ENCODE peak calls at places on chromosomes 7 and 10, in five cellular contexts. L is AML-193; Q is central memory CD8-positive, alpha-beta T cell; J is NCI-H1436 treated with DMSO at 0.1 percent for 48 hours; W is GM04504. U is an unnamed sample.

GRCh38 chr10:96511044-96511945 is 2.4 kb downstream of the TLL2 start:
- DNase-seq in L (peak; percentile 22), Q (no peak), J (no peak), W (no peak), U (no peak)

GRCh38 chr7:6622129-6622710 is 6.8 kb downstream of the ZNF853 start:
- DNase-seq in L (no peak), Q (no peak), J (no peak), W (no peak), U (no peak)

GRCh38 chr10:112663181-112663879 is 216.3 kb downstream of the VTI1A start:
- DNase-seq in L (no peak), Q (no peak), J (no peak), W (peak; percentile 37), U (no peak)

GRCh38 chr7:158113321-158114025 is 474.1 kb downstream of the PTPRN2 start:
- DNase-seq in L (no peak), Q (no peak), J (no peak), W (no peak), U (no peak)

GRCh38 chr7:5541087-5541992 is 117.7 kb upstream of the TNRC18 start:
- DNase-seq in L (no peak), Q (no peak), J (no peak), W (no peak), U (no peak)

GRCh38 chr10:17228081-17229015 is at the start of gene VIM:
- DNase-seq in L (peak; percentile 80), Q (peak; percentile 79), J (no peak), W (peak; percentile 95), U (peak; percentile 87)

GRCh38 chr10:50286517-50286916 is 35.2 kb upstream of the ASAH2 start:
- DNase-seq in L (no peak), Q (no peak), J (no peak), W (peak; percentile 78), U (no peak)

GRCh38 chr7:106693659-106694353 is 32.8 kb upstream of the CCDC71L start:
- DNase-seq in L (peak; percentile 42), Q (no peak), J (no peak), W (no peak), U (no peak)

GRCh38 chr7:44238116-44238695 is 37.4 kb downstream of the YKT6 start:
- DNase-seq in L (no peak), Q (no peak), J (no peak), W (no peak), U (no peak)

GRCh38 chr10:61136151-61136550 is 192.2 kb upstream of the RHOBTB1 start:
- DNase-seq in L (no peak), Q (no peak), J (no peak), W (no peak), U (no peak)

GRCh38 chr10:119620241-119620753 is 23.5 kb upstream of the TIAL1 start:
- DNase-seq in L (no peak), Q (no peak), J (no peak), W (no peak), U (no peak)

GRCh38 chr10:77566914-77567566 is 70.6 kb downstream of the KCNMA1 start:
- DNase-seq in L (no peak), Q (no peak), J (no peak), W (no peak), U (no peak)

GRCh38 chr10:73979428-73980407 is 18.2 kb upstream of the VCL start:
- DNase-seq in L (peak; percentile 95), Q (no peak), J (no peak), W (no peak), U (no peak)

GRCh38 chr10:121935702-121936101 is 7.9 kb upstream of the ATE1 start:
- DNase-seq in L (peak; percentile 47), Q (no peak), J (no peak), W (no peak), U (no peak)

GRCh38 chr7:156039194-156039593 is 226.9 kb upstream of the SHH start:
- DNase-seq in L (no peak), Q (no peak), J (no peak), W (no peak), U (no peak)

GRCh38 chr10:36313142-36313541 is 671.0 kb upstream of the FZD8 start:
- DNase-seq in L (no peak), Q (no peak), J (no peak), W (no peak), U (no peak)

GRCh38 chr10:13272164-13272571 is 27.7 kb downstream of the PHYH start:
- DNase-seq in L (no peak), Q (no peak), J (no peak), W (peak; percentile 9), U (no peak)

GRCh38 chr10:99531026-99531695 is 1.6 kb upstream of the NKX2-3 start:
- DNase-seq in L (no peak), Q (no peak), J (no peak), W (no peak), U (no peak)

GRCh38 chr7:66050337-66050957 is 25.2 kb upstream of the ASL start:
- DNase-seq in L (no peak), Q (no peak), J (no peak), W (no peak), U (no peak)

GRCh38 chr7:79968249-79968648 is 166.4 kb upstream of the GNAI1 start:
- DNase-seq in L (no peak), Q (no peak), J (no peak), W (no peak), U (no peak)

GRCh38 chr10:63376560-63377304 is 89.0 kb downstream of the JMJD1C start:
- DNase-seq in L (no peak), Q (no peak), J (no peak), W (peak; percentile 80), U (no peak)

GRCh38 chr7:134710854-134711624 is 64.4 kb downstream of the BPGM start:
- DNase-seq in L (no peak), Q (peak; percentile 50), J (no peak), W (no peak), U (no peak)

GRCh38 chr7:140922741-140923345 is 1.9 kb downstream of the BRAF start:
- DNase-seq in L (peak; percentile 10), Q (no peak), J (no peak), W (no peak), U (no peak)

GRCh38 chr7:76423666-76424412 is 911 bp upstream of the ZP3 start:
- DNase-seq in L (no peak), Q (no peak), J (no peak), W (no peak), U (no peak)